ENCODE peak calls at places on chromosomes 12 and 14, in seven cellular contexts. O, Y, U, K, B, E and V are unnamed samples.

GRCh38 chr12:52730793-52731192 is 27.5 kb upstream of the KRT77 start:
- DNase-seq in O (no peak), Y (no peak), U (no peak), K (no peak), B (no peak), E (no peak), V (no peak)

GRCh38 chr12:132834181-132834711 is 5.6 kb upstream of the GOLGA3 start:
- DNase-seq in O (no peak), Y (no peak), U (peak), K (no peak), B (no peak), E (no peak), V (no peak)

GRCh38 chr12:5912437-5913334 is 32.4 kb downstream of the ANO2 start:
- DNase-seq in O (no peak), Y (no peak), U (no peak), K (peak), B (no peak), E (no peak), V (no peak)

GRCh38 chr12:122123761-122124145 is 45.2 kb downstream of the MLXIP start:
- DNase-seq in O (no peak), Y (no peak), U (no peak), K (no peak), B (no peak), E (no peak), V (no peak)

GRCh38 chr12:7091660-7092228 is 501 bp downstream of the C1R start:
- DNase-seq in O (peak), Y (no peak), U (no peak), K (no peak), B (peak), E (no peak), V (no peak)

GRCh38 chr14:85529803-85530574 is at the start of gene FLRT2:
- DNase-seq in O (no peak), Y (no peak), U (no peak), K (peak), B (peak), E (no peak), V (no peak)

GRCh38 chr14:24677956-24678355 is 44.0 kb upstream of the GZMB start:
- DNase-seq in O (no peak), Y (no peak), U (no peak), K (no peak), B (no peak), E (no peak), V (no peak)

GRCh38 chr12:108634225-108634795 is 616 bp upstream of the SELPLG start:
- DNase-seq in O (no peak), Y (no peak), U (peak), K (peak), B (peak), E (no peak), V (no peak)

GRCh38 chr12:130433411-130433810 is 95.7 kb downstream of the PIWIL1 start:
- DNase-seq in O (no peak), Y (no peak), U (no peak), K (no peak), B (no peak), E (no peak), V (no peak)

GRCh38 chr12:77060136-77060882 is 5.1 kb downstream of the E2F7 start:
- DNase-seq in O (peak), Y (no peak), U (no peak), K (no peak), B (no peak), E (peak), V (no peak)

GRCh38 chr14:101478796-101479410 is 82.4 kb upstream of the DIO3 start:
- DNase-seq in O (no peak), Y (no peak), U (no peak), K (no peak), B (peak), E (no peak), V (peak)

GRCh38 chr14:98138666-98139065 is 1133.3 kb downstream of the BCL11B start:
- DNase-seq in O (peak), Y (no peak), U (peak), K (peak), B (peak), E (peak), V (no peak)

GRCh38 chr14:75794615-75795038 is 133.6 kb downstream of the TTLL5 start:
- DNase-seq in O (no peak), Y (peak), U (no peak), K (peak), B (no peak), E (no peak), V (no peak)

GRCh38 chr12:9378430-9378835 is 170.2 kb upstream of the PZP start:
- DNase-seq in O (no peak), Y (no peak), U (no peak), K (peak), B (no peak), E (no peak), V (no peak)

GRCh38 chr14:89011727-89012271 is 187.3 kb downstream of the TTC8 start:
- DNase-seq in O (no peak), Y (no peak), U (no peak), K (peak), B (no peak), E (no peak), V (no peak)

GRCh38 chr12:3040663-3041544 is 36.3 kb upstream of the TSPAN9 start:
- DNase-seq in O (no peak), Y (no peak), U (no peak), K (no peak), B (no peak), E (no peak), V (no peak)

GRCh38 chr12:53224268-53224896 is 7.6 kb downstream of the RARG start:
- DNase-seq in O (no peak), Y (no peak), U (no peak), K (peak), B (peak), E (no peak), V (no peak)

GRCh38 chr14:89078021-89078676 is 253.7 kb downstream of the TTC8 start:
- DNase-seq in O (no peak), Y (no peak), U (no peak), K (no peak), B (no peak), E (no peak), V (no peak)

GRCh38 chr12:56840922-56841321 is 77.8 kb downstream of the HSD17B6 start:
- DNase-seq in O (no peak), Y (no peak), U (no peak), K (no peak), B (no peak), E (no peak), V (peak)

GRCh38 chr12:12721251-12721689 is 4.1 kb downstream of the CDKN1B start:
- DNase-seq in O (no peak), Y (no peak), U (peak), K (peak), B (no peak), E (no peak), V (no peak)

GRCh38 chr12:48979602-48980388 is 1.7 kb downstream of the WNT1 start:
- DNase-seq in O (peak), Y (no peak), U (peak), K (no peak), B (no peak), E (peak), V (no peak)

GRCh38 chr14:22530101-22530500 is 58.9 kb downstream of the DAD1 start:
- DNase-seq in O (no peak), Y (no peak), U (no peak), K (no peak), B (no peak), E (no peak), V (no peak)

GRCh38 chr12:52350021-52350620 is 17.2 kb downstream of the KRT85 start:
- DNase-seq in O (no peak), Y (no peak), U (no peak), K (no peak), B (no peak), E (no peak), V (no peak)

GRCh38 chr12:118164798-118165486 is 29.0 kb downstream of the PEBP1 start:
- DNase-seq in O (no peak), Y (no peak), U (no peak), K (peak), B (peak), E (peak), V (no peak)

GRCh38 chr12:51218607-51219161 is 822 bp upstream of the POU6F1 start:
- DNase-seq in O (no peak), Y (no peak), U (no peak), K (peak), B (peak), E (no peak), V (no peak)

GRCh38 chr14:72786377-72787350 is 107.2 kb downstream of the DPF3 start:
- DNase-seq in O (no peak), Y (no peak), U (no peak), K (no peak), B (no peak), E (no peak), V (no peak)

GRCh38 chr14:74579447-74580274 is 32.4 kb downstream of the LTBP2 start:
- DNase-seq in O (no peak), Y (peak), U (no peak), K (peak), B (no peak), E (no peak), V (no peak)

GRCh38 chr12:76678992-76679391 is 84.9 kb upstream of the ZDHHC17 start:
- DNase-seq in O (no peak), Y (no peak), U (no peak), K (no peak), B (peak), E (no peak), V (no peak)

GRCh38 chr14:92990456-92991430 is 67.8 kb downstream of the CHGA start:
- DNase-seq in O (no peak), Y (no peak), U (no peak), K (no peak), B (no peak), E (no peak), V (no peak)

GRCh38 chr14:49879683-49880204 is 13.1 kb upstream of the ARF6 start:
- DNase-seq in O (peak), Y (no peak), U (peak), K (peak), B (peak), E (peak), V (no peak)

GRCh38 chr14:37062191-37062803 is 110.1 kb downstream of the SLC25A21 start:
- DNase-seq in O (no peak), Y (no peak), U (no peak), K (no peak), B (no peak), E (no peak), V (no peak)

DNA sequence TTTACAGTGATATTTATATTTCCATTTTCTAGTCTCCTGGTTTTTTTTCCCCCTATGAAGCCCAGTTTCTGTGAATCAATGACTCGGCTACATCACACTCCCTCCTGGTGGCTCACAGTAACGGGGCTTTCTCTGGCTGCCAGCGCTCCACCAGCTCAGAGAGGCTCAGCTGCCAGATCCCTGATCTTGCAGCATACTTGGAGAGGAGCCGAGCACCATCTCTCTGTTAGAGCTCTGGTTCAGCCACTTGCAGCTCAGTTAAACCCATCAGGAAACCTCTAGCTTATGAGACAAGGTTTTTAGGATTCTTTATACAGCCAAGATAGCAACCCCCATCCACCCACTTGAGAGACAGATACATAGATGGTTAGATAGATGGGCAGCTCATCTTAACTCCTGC is 74.6 kb downstream of the CIT start:
- DNase-seq in O (no peak), Y (no peak), U (no peak), K (no peak), B (no peak), E (no peak), V (peak)
- TF ChIP-seq CTCF in O (no peak), Y (no peak), U (no peak), K (no peak), B (no peak), E (no peak), V (no peak)

DNA sequence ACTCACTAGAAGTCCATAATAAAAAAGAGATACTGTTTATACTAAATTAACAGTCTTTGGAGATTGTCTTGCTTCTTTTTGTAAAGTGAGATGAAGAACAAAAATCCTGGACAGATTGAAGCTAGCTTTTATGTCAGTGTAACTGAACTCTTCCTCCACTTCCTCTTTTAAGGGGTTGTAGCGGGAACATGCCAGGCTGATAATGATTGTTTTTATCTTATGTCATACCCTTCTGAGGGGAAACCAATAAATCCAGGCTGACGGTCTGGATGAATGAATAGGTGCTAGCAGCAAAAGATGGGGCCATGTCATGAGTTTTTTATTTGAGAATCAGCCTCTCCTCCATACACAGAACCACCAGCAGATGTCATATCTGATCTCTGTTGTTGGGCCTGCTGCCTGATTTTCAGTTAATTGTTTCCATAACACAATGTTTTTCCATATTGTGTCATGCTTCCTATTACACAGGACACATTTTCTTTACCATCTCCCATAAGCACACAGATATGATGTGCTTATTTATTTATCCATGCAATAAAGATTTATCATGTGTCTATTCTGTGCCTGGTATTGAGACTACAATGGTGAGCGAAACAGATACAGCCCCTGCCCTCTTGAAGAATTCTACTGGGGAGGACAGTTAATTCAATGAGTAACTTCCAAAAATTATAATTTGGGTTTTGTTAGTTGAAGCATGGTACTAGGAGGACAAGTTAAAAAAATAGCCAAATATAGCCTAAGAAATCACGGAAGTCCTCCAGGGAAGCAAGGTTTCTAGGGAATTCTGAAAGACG is 33.5 kb upstream of the CRY1 start:
- DNase-seq in O (no peak), Y (no peak), U (no peak), K (peak), B (no peak), E (no peak), V (no peak)
- TF ChIP-seq CTCF in O (peak), Y (peak), U (peak), K (peak), B (peak), E (peak), V (no peak)

DNA sequence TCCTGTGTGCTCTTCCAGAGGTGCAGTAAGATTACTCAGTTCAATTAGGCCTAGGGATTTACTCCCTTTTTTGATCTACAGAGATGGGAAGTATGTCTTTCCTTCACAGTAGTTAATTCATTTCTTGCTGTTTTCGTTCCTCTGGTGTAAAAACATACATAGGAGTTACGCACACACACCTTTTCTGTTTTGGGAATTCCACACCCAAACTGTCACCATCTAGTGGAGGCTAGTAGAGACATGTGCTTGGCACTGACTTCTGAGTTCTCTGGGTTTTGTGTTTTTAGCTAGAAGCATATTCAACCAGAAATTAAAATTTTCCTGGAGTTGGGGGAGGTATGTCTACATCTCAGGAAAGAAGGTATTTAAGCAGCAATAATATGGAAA is 1.4 kb downstream of the SUSD6 start:
- DNase-seq in O (no peak), Y (no peak), U (no peak), K (no peak), B (no peak), E (no peak), V (no peak)
- TF ChIP-seq CTCF in O (peak), Y (peak), U (peak), K (peak), B (no peak), E (peak), V (no peak)

DNA sequence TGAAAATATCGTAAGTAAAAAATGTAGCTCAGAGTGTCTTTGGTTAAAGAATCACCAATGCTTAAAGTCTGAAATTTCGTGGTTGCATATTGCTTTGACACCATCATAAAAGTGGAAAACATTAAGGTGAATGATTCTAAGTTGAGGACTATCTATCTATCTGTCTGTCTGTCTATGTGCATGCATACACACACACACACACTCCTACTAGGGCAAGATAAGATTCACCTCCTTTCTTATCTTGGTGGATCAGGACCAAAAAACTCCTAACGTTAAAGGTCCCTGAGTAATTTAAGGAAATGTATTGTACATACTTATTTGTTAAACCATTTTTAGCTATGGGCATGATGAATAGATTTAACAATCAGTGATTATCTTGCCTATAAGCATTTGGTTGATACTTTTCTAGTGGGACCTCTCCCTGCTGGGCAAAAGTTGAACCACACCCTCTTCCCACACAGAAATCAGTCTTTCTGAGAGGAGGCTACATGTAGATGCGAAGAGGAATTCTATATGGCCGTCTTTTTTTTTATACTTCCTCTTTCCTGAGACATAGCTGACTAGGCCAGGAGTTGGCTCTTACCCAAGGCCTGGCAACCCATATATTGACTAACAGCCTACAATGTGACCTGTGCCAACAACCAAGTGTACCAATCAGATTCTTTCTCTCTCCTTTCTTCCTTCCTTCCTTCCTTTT is 19.3 kb upstream of the LLPH start:
- DNase-seq in O (no peak), Y (no peak), U (no peak), K (no peak), B (peak), E (no peak), V (no peak)
- TF ChIP-seq CTCF in O (no peak), Y (no peak), U (no peak), K (no peak), B (no peak), E (no peak), V (no peak)

GRCh38 chr12:123808167-123808566 is 46.1 kb downstream of the DNAH10 start:
- DNase-seq in O (no peak), Y (no peak), U (no peak), K (peak), B (no peak), E (no peak), V (no peak)
- TF ChIP-seq CTCF in O (no peak), Y (peak), U (no peak), K (peak), B (peak), E (no peak), V (no peak)

DNA sequence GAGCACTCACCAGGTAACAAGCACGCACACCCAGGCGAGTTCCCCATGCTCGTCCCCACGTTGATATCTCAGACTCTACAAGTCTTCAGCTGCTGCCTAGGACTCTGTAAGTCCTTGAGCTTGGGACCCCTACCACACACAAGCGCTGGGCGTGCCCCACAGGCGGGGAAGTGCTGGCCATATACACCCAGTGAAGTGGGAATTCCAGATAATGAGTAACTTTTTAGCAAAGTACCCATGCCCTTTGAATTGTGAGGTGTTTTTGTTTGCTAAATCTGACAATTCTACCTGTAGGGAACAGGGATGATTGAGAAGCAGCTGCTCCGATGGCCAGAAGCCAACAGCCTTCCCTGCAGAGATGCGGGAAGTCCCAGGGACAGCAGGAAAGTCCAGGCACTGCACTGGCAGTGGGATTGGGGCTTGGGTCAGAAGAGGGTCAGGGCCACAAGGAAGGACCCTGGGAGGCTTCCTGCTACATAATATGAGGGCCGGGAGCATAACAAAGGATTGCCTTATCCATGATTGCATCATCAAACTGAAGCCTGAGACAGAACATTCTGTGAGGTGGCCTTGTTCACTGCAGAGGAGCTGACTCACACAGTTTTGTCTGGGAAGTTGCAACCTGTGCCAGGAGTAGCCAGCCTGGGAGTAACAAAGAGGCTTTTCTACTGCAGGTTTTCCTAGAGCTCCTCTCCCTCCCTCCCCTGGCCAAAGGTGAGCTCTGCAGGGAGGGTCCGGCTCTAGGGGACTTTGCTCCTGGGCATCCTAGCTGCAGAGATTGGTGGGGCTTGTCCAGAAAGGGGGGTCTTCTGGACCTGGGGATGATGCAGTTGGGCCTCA is 13.2 kb upstream of the SERPINA3 start:
- DNase-seq in O (no peak), Y (peak), U (no peak), K (peak), B (peak), E (no peak), V (peak)
- TF ChIP-seq CTCF in O (no peak), Y (no peak), U (no peak), K (peak), B (peak), E (no peak), V (no peak)